ENCODE peak calls at places on chromosomes 6 and 20, in eight cellular contexts. O, S, H, R, W, V, T and L are unnamed samples.

GRCh38 chr6:126662966-126663365 is 323.1 kb downstream of the CENPW start:
- DNase-seq in O (no peak), S (no peak), H (no peak), R (no peak), W (no peak), V (no peak), T (no peak), L (no peak)

GRCh38 chr20:60038400-60038799 is 80.2 kb downstream of the CDH26 start:
- DNase-seq in O (no peak), S (no peak), H (peak), R (no peak), W (no peak), V (no peak), T (no peak), L (no peak)

GRCh38 chr6:115796061-115796460 is 264.6 kb downstream of the FRK start:
- DNase-seq in O (no peak), S (no peak), H (no peak), R (peak), W (no peak), V (no peak), T (no peak), L (no peak)

GRCh38 chr6:74320076-74320475 is 624.1 kb downstream of the CD109 start:
- DNase-seq in O (no peak), S (no peak), H (no peak), R (no peak), W (no peak), V (no peak), T (no peak), L (no peak)

GRCh38 chr6:68211242-68211795 is 423.8 kb upstream of the ADGRB3 start:
- DNase-seq in O (no peak), S (no peak), H (no peak), R (no peak), W (no peak), V (no peak), T (no peak), L (no peak)

GRCh38 chr6:150998992-150999975 is 133.8 kb downstream of the MTHFD1L start:
- DNase-seq in O (no peak), S (no peak), H (no peak), R (peak), W (no peak), V (no peak), T (no peak), L (no peak)

GRCh38 chr6:106077881-106078280 is 8.3 kb upstream of the PRDM1 start:
- DNase-seq in O (no peak), S (no peak), H (no peak), R (no peak), W (no peak), V (no peak), T (no peak), L (no peak)

GRCh38 chr20:57398901-57399535 is 7.8 kb downstream of the RBM38 start:
- DNase-seq in O (no peak), S (no peak), H (no peak), R (no peak), W (no peak), V (no peak), T (no peak), L (no peak)

GRCh38 chr20:2402271-2402980 is 21.7 kb downstream of the TGM6 start:
- DNase-seq in O (no peak), S (peak), H (no peak), R (peak), W (no peak), V (peak), T (no peak), L (peak)

GRCh38 chr6:112595841-112596240 is 248.7 kb downstream of the RFPL4B start:
- DNase-seq in O (no peak), S (no peak), H (no peak), R (no peak), W (no peak), V (no peak), T (no peak), L (no peak)

GRCh38 chr6:38155144-38155543 is 335.6 kb downstream of the ZFAND3 start:
- DNase-seq in O (no peak), S (no peak), H (no peak), R (no peak), W (no peak), V (peak), T (no peak), L (no peak)

GRCh38 chr6:11734861-11735652 is 43.5 kb downstream of the ADTRP start:
- DNase-seq in O (no peak), S (no peak), H (no peak), R (no peak), W (no peak), V (no peak), T (no peak), L (no peak)

GRCh38 chr20:61361501-61361900 is 109.4 kb downstream of the CDH4 start:
- DNase-seq in O (no peak), S (no peak), H (no peak), R (no peak), W (no peak), V (no peak), T (no peak), L (no peak)

GRCh38 chr20:61360940-61361339 is 108.9 kb downstream of the CDH4 start:
- DNase-seq in O (no peak), S (no peak), H (no peak), R (no peak), W (no peak), V (no peak), T (no peak), L (no peak)

GRCh38 chr20:61359254-61359653 is 107.2 kb downstream of the CDH4 start:
- DNase-seq in O (no peak), S (no peak), H (no peak), R (no peak), W (no peak), V (no peak), T (no peak), L (no peak)

GRCh38 chr20:61357119-61357518 is 105.1 kb downstream of the CDH4 start:
- DNase-seq in O (no peak), S (no peak), H (no peak), R (no peak), W (no peak), V (no peak), T (no peak), L (no peak)

DNA sequence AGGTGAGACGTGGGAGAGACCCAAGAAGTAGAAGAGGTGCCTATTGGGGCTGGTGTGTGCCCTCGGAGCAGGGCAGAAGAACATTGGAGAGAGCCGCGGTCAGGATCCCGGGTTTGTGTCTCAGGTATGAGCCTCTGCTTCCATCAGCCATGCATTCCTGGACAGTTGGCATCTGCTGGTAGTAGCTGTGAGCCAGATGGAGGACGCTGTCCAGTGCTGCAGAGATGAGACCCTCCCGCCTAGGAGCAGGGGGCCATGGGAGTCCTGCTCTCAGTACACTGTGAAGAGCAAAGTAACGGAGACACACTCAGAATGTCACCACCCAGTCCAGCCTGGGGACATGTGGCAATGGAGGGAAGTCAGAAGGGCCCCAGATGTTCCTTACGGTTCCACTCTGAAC is 108.2 kb downstream of the CDH4 start:
- DNase-seq in O (no peak), S (no peak), H (no peak), R (no peak), W (no peak), V (no peak), T (no peak), L (no peak)
- H3K4me3 ChIP-seq in O (no peak), S (no peak), H (no peak), R (no peak), W (no peak), V (no peak), T (no peak), L (no peak)

GRCh38 chr6:111030008-111031006 is 48.5 kb downstream of the RPF2 start:
- DNase-seq in O (no peak), S (peak), H (no peak), R (no peak), W (no peak), V (no peak), T (no peak), L (no peak)

GRCh38 chr6:111033628-111034289 is 51.9 kb downstream of the RPF2 start:
- DNase-seq in O (no peak), S (no peak), H (peak), R (no peak), W (no peak), V (no peak), T (no peak), L (no peak)

GRCh38 chr6:111031151-111031550 is 49.3 kb downstream of the RPF2 start:
- DNase-seq in O (no peak), S (no peak), H (no peak), R (no peak), W (no peak), V (no peak), T (no peak), L (no peak)

GRCh38 chr6:111027219-111027618 is 45.4 kb downstream of the RPF2 start:
- DNase-seq in O (no peak), S (no peak), H (no peak), R (no peak), W (no peak), V (no peak), T (no peak), L (no peak)

GRCh38 chr6:111032493-111033140 is 50.8 kb downstream of the RPF2 start:
- DNase-seq in O (no peak), S (no peak), H (no peak), R (no peak), W (no peak), V (peak), T (no peak), L (no peak)
- TF ChIP-seq CTCF in O (peak), S (no peak), H (no peak), R (peak), W (no peak), V (peak), T (no peak), L (no peak)

GRCh38 chr6:137868721-137869631 is 1.9 kb downstream of the TNFAIP3 start:
- DNase-seq in O (no peak), S (no peak), H (no peak), R (no peak), W (peak), V (no peak), T (no peak), L (no peak)
- H3K4me3 ChIP-seq in O (no peak), S (no peak), H (peak), R (peak), W (peak), V (peak), T (peak), L (peak)

DNA sequence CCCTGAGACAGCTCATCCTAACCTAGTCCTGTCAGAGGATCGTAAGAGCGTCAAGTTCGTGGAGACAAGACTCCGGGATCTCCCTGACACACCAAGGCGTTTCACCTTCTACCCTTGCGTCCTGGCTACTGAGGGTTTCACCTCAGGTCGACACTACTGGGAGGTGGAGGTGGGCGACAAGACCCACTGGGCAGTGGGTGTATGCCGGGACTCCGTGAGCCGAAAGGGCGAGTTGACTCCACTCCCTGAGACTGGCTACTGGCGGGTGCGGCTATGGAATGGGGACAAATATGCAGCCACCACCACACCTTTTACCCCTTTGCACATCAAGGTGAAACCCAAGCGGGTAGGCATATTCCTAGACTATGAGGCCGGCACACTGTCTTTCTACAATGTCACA is 3.2 kb upstream of the RPP21 start:
- DNase-seq in O (no peak), S (no peak), H (no peak), R (no peak), W (no peak), V (no peak), T (no peak), L (no peak)
- TF ChIP-seq CTCF in O (no peak), S (no peak), H (no peak), R (no peak), W (no peak), V (no peak), T (no peak), L (no peak)